ENCODE peak calls at places on chromosomes 5 and 9, in seven cellular contexts. E is endothelial cell, F is chondrocyte, Z is H9, B is BJ, D is astrocyte, N is spleen. A is an unnamed sample.

GRCh38 chr5:84191296-84191695 is 193.4 kb downstream of the EDIL3 start:
- DNase-seq in E (no peak), F (no peak), Z (no peak), B (no peak), N (no peak), D (peak), A (peak)

GRCh38 chr9:125485471-125485870 is 221.5 kb downstream of the MAPKAP1 start:
- DNase-seq in B (no peak), F (no peak), N (no peak), E (no peak), D (no peak), Z (no peak), A (no peak)

GRCh38 chr9:136862849-136863622 is 3.1 kb downstream of the EDF1 start:
- DNase-seq in D (no peak), N (no peak), B (no peak), Z (no peak), F (no peak), E (no peak), A (no peak)

GRCh38 chr9:13083973-13084528 is 195.4 kb downstream of the MPDZ start:
- DNase-seq in Z (no peak), B (no peak), D (peak), N (no peak), F (no peak), E (no peak), A (peak)

GRCh38 chr5:44536650-44537260 is 147.5 kb upstream of the FGF10 start:
- DNase-seq in D (no peak), Z (peak), N (no peak), E (peak), B (no peak), F (no peak), A (peak)

GRCh38 chr5:144468542-144468941 is 297.9 kb downstream of the KCTD16 start:
- DNase-seq in D (peak), F (no peak), Z (no peak), B (no peak), N (no peak), E (no peak), A (no peak)

GRCh38 chr9:70746760-70747159 is 332.3 kb upstream of the KLF9 start:
- DNase-seq in D (no peak), B (peak), Z (no peak), N (no peak), E (no peak), F (no peak), A (no peak)

GRCh38 chr5:55591671-55592070 is 56.9 kb upstream of the PLPP1 start:
- DNase-seq in Z (no peak), F (no peak), D (no peak), B (no peak), E (no peak), N (no peak), A (peak)

GRCh38 chr5:9774472-9775079 is 144.4 kb upstream of the TAS2R1 start:
- DNase-seq in N (no peak), E (no peak), F (no peak), D (peak), B (no peak), Z (no peak), A (peak)

GRCh38 chr5:134189031-134189430 is 12.3 kb upstream of the SKP1 start:
- DNase-seq in D (no peak), B (no peak), E (no peak), Z (no peak), N (peak), F (no peak), A (peak)

GRCh38 chr5:10737880-10738279 is 23.2 kb downstream of the DAP start:
- DNase-seq in B (no peak), D (no peak), E (no peak), N (no peak), Z (no peak), F (no peak), A (no peak)

GRCh38 chr9:115416299-115416698 is 298.3 kb upstream of the TNC start:
- DNase-seq in F (no peak), Z (no peak), D (no peak), E (no peak), B (no peak), N (no peak), A (no peak)

GRCh38 chr9:108996653-108997052 is 16.6 kb downstream of the CTNNAL1 start:
- DNase-seq in N (no peak), E (no peak), D (peak), F (no peak), Z (no peak), B (no peak), A (no peak)

GRCh38 chr9:116951588-116952433 is 264.7 kb downstream of the TRIM32 start:
- DNase-seq in F (no peak), N (no peak), E (no peak), B (peak), Z (no peak), D (peak), A (peak)

GRCh38 chr5:142958933-142959682 is 188.9 kb downstream of the ARHGAP26 start:
- DNase-seq in N (no peak), Z (no peak), F (no peak), B (no peak), E (no peak), D (peak), A (no peak)

GRCh38 chr9:93071464-93071863 is 13.0 kb downstream of the SUSD3 start:
- DNase-seq in E (no peak), F (no peak), B (no peak), D (peak), N (no peak), Z (peak), A (peak)

GRCh38 chr9:125746017-125746773 is 978 bp upstream of the PBX3 start:
- DNase-seq in F (peak), N (peak), Z (peak), B (peak), E (peak), D (peak), A (peak)

GRCh38 chr9:75890541-75891276 is at the start of gene PCSK5:
- DNase-seq in D (peak), E (peak), N (peak), Z (peak), F (peak), B (peak), A (peak)
- TF ChIP-seq CTCF in D (no peak), E (no peak), N (no peak), Z (peak), F (peak), B (peak), A (peak)

DNA sequence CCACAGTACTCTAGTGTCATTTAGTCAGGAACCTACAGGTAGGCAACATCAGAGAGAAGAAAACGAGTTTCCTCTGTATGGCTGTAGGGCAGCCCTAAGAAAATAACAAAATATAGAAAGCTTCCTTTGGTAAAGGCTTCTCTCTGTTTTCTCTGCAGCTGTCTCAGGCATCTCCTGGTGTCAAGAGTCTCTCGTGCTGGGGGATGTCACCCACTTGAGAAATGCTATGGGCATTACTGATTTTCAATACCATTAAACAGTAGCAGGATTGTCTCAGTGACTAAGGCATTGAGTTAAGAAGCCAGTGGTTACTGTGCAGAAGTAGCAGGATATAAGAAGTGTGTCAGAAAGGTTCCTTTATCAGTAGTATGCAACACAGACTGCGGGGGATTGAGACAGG is 32.4 kb downstream of the LIFR start:
- DNase-seq in N (no peak), Z (no peak), F (no peak), E (no peak), B (no peak), D (no peak), A (no peak)
- TF ChIP-seq CTCF in N (no peak), Z (no peak), F (no peak), E (no peak), B (no peak), D (no peak), A (no peak)

DNA sequence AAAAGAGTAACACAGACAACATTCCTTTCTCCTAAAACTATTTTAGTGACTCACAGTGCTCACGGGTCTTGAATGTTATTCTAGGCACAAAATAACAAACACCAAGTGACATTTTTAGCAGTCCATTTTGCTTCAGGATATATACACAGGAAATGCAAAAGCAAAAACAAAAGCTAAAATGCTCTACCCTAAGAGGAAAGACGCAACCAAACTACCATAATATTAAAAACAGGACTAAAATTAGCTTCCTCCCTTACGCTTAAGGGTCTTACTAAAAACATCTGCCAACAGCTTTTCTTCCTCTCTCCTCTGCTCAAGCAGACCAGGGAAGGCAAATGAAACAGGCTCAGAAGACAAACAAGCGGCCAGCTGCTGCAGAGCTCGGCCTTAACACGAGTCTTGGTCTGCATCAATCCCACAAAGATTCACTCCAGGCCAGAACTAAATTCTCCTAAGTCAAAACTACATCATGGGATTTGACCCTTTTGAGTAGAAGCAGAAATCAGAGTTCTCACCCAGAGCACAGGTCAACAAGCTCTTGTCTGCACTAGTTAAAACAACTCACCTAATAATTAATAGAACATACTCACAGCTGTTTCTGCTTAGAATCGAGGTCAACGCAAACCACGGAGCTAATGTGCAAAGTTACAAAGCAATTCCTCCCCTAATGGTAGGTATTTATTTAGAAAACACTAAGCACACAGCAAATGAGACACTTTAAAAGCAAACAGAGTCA is 62.3 kb downstream of the RAPGEF1 start:
- DNase-seq in B (peak), F (no peak), Z (no peak), D (peak), E (no peak), N (no peak), A (peak)
- TF ChIP-seq CTCF in B (peak), F (peak), Z (no peak), D (no peak), E (no peak), N (no peak), A (peak)

GRCh38 chr9:112945620-112946208 is 55.0 kb upstream of the SLC46A2 start:
- DNase-seq in D (no peak), F (no peak), B (no peak), E (peak), N (no peak), Z (peak), A (no peak)
- TF ChIP-seq CTCF in D (no peak), F (peak), B (no peak), E (no peak), N (no peak), Z (peak), A (no peak)

GRCh38 chr5:168468836-168469235 is 17.4 kb upstream of the RARS1 start:
- DNase-seq in Z (no peak), B (peak), D (peak), N (no peak), E (no peak), F (no peak), A (peak)

GRCh38 chr5:168471785-168472184 is 14.5 kb upstream of the RARS1 start:
- DNase-seq in N (no peak), Z (no peak), F (no peak), E (no peak), D (peak), B (no peak), A (peak)

GRCh38 chr5:168467755-168468280 is 18.5 kb upstream of the RARS1 start:
- DNase-seq in Z (no peak), N (peak), F (no peak), E (no peak), B (no peak), D (no peak), A (no peak)

GRCh38 chr5:168477060-168477459 is 9.2 kb upstream of the RARS1 start:
- DNase-seq in Z (no peak), N (peak), B (no peak), F (no peak), D (peak), E (no peak), A (peak)

DNA sequence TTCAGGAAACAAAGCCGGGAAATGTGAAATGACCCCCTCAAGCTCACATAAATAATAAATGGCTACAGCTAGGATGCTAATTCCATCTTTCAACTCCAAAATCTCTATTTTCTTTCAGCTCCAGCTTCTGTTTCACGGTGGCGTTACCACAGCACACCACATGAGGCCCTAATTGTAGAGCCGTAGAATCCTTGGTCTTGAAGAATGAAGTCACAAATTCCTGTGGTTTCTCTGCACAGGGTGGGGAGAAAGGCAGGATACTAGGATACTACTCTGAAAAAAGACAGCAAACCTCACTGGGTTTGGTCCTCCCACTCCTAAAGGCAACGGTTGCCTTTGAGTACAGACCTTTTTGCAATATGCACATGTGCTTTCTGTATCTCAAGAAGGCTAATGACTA is 13.9 kb upstream of the RARS1 start:
- DNase-seq in N (no peak), F (no peak), D (peak), Z (no peak), E (no peak), B (peak), A (peak)
- TF ChIP-seq CTCF in N (no peak), F (peak), D (peak), Z (no peak), E (no peak), B (peak), A (peak)